ENCODE peak calls at places on chromosomes 12 and 14, in four cellular contexts. L is H9; T is upper lobe of right lung; X is CD4-positive, CD25-positive, alpha-beta regulatory T cell. S is an unnamed sample.

GRCh38 chr12:50453872-50454271 is 50.9 kb upstream of the DIP2B start:
- DNase-seq in L (no peak), T (no peak), X (no peak), S (no peak)

GRCh38 chr12:99910342-99910741 is 74.4 kb downstream of the ANKS1B start:
- DNase-seq in L (no peak), T (no peak), X (no peak), S (no peak)

GRCh38 chr12:45887544-45887943 is 102.8 kb downstream of the SCAF11 start:
- DNase-seq in L (peak; percentile 69), T (no peak), X (no peak), S (no peak)

GRCh38 chr12:111783046-111783445 is 16.3 kb downstream of the ALDH2 start:
- DNase-seq in L (no peak), T (no peak), X (no peak), S (no peak)

GRCh38 chr14:71933026-71933587 is 878 bp downstream of the RGS6 start:
- DNase-seq in L (peak; percentile 51), T (no peak), X (no peak), S (no peak)

GRCh38 chr12:26125451-26126339 is 858 bp upstream of the BHLHE41 start:
- DNase-seq in L (peak; percentile 87), T (peak; percentile 89), X (peak; percentile 24), S (no peak)

GRCh38 chr12:55847603-55848329 is 5.0 kb upstream of the MMP19 start:
- DNase-seq in L (no peak), T (peak; percentile 89), X (no peak), S (no peak)

GRCh38 chr14:90760591-90761316 is 55.5 kb downstream of the TTC7B start:
- DNase-seq in L (peak; percentile 39), T (no peak), X (no peak), S (no peak)

GRCh38 chr12:56385873-56386272 is 23.2 kb upstream of the APOF start:
- DNase-seq in L (no peak), T (no peak), X (no peak), S (no peak)

GRCh38 chr12:30134229-30134628 is 350.5 kb upstream of the TMTC1 start:
- DNase-seq in L (peak; percentile 38), T (no peak), X (no peak), S (no peak)

GRCh38 chr14:92248638-92249037 is 74.3 kb upstream of the SLC24A4 start:
- DNase-seq in L (no peak), T (no peak), X (no peak), S (no peak)

GRCh38 chr12:132925597-132926416 is 30.3 kb downstream of the ZNF605 start:
- DNase-seq in L (no peak), T (no peak), X (no peak), S (no peak)
- H3K9me3 ChIP-seq in L (peaks cover 76% of the 10 kb centered on the region), T (peaks cover 95% of the 10 kb centered on the region), X (peaks cover 85% of the 10 kb centered on the region), S (peaks cover 70% of the 10 kb centered on the region)

DNA sequence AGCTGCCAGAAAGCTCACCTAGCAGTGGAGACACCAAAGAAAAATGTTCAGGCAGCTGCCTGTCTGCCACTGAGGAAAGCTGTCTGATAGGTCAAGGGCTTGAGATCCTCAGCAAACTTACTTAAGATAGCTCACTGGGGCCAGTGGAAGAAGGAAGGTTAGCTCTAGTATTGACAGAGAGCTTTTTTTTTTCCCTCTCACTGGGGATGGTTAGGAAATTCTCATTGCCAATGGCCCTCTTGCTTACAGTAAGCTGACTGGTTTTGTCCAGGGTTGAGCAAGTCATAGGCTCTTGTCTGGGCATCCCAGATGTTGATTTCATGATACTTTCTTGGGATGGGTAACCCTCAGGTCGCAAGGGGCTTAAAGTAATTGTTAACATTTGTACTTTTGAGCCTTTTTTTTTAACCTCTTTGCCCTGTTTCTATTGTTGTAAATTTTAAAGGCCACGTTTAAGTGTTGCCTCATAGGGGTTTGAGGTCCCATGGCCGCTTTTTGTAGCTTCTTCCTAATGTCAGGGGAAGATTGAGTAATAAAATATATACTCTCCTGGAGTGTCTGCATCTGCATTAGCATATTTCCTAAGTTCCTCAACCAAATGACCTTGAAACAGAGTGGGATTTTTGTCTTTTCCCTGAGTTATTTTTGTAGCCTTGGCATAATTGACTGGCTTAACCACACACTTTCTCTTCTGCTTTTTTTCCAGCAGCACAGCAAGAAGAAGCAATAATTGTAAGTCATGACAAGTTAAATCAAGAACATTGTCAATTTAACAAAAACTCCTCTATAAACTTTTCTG is 716.0 kb downstream of the LRFN5 start:
- DNase-seq in L (no peak), T (no peak), X (no peak), S (no peak)
- H3K9me3 ChIP-seq in L (no peaks in the 10 kb centered on the region), T (no peaks in the 10 kb centered on the region), X (no peaks in the 10 kb centered on the region), S (no peaks in the 10 kb centered on the region)

GRCh38 chr12:68367136-68367535 is 35.0 kb upstream of the MDM1 start:
- DNase-seq in L (no peak), T (no peak), X (no peak), S (no peak)

GRCh38 chr12:68361953-68362352 is 29.8 kb upstream of the MDM1 start:
- DNase-seq in L (no peak), T (no peak), X (no peak), S (no peak)

GRCh38 chr12:68367903-68368302 is 35.7 kb upstream of the MDM1 start:
- DNase-seq in L (no peak), T (no peak), X (peak; percentile 22), S (no peak)

GRCh38 chr12:68368332-68368731 is 36.2 kb upstream of the MDM1 start:
- DNase-seq in L (no peak), T (no peak), X (no peak), S (no peak)

GRCh38 chr12:68364893-68365725 is 32.9 kb upstream of the MDM1 start:
- DNase-seq in L (peak; percentile 96), T (peak; percentile 96), X (peak; percentile 82), S (peak; percentile 59)
- H3K9me3 ChIP-seq in L (no peaks in the 10 kb centered on the region), T (no peaks in the 10 kb centered on the region), X (no peaks in the 10 kb centered on the region), S (no peaks in the 10 kb centered on the region)

DNA sequence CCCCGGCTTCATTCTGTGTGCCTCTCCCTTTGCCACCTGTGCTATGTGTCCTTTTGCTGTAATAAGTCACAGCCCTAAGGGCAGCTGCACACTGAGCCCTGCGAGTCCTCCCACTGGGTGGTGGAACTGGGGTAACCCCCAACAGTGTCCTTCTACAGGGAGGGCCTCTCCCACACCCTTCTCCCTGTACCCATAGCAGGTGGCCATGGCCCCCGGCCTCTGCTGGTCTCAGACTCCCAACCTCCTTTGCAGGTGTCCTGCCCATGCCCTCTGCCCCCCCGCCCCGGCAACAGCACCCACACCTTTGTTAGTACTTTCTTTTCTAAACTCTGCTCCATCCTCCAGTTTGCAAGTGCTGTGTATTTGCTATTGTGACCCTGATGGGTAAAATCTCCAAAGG is 171.8 kb downstream of the PIWIL1 start:
- DNase-seq in L (no peak), T (no peak), X (no peak), S (no peak)
- H3K9me3 ChIP-seq in L (no peaks in the 10 kb centered on the region), T (no peaks in the 10 kb centered on the region), X (no peaks in the 10 kb centered on the region), S (no peaks in the 10 kb centered on the region)

S was measured in T-helper 17 cell.